ENCODE peak calls at places on chromosomes 2 and 18, in seven cellular contexts. O, K, X, P, U, M and D are unnamed samples.

GRCh38 chr2:168120730-168121129 is 126.7 kb downstream of the STK39 start:
- DNase-seq in O (no peak), K (no peak), X (no peak), P (no peak), U (no peak), M (no peak), D (no peak)

GRCh38 chr2:42195559-42195958 is 26.4 kb downstream of the EML4 start:
- DNase-seq in O (no peak), K (no peak), X (no peak), P (no peak), U (no peak), M (no peak), D (no peak)

GRCh38 chr2:231928481-231928880 is 2.3 kb upstream of the NPPC start:
- DNase-seq in O (no peak), K (no peak), X (no peak), P (no peak), U (no peak), M (no peak), D (no peak)

GRCh38 chr2:43458002-43458628 is 137.7 kb downstream of the THADA start:
- DNase-seq in O (no peak), K (no peak), X (no peak), P (no peak), U (no peak), M (no peak), D (no peak)

GRCh38 chr18:75422341-75422910 is 5.1 kb downstream of the SMIM21 start:
- DNase-seq in O (no peak), K (no peak), X (no peak), P (no peak), U (no peak), M (no peak), D (no peak)

GRCh38 chr2:234142530-234142929 is 92.0 kb downstream of the SPP2 start:
- DNase-seq in O (no peak), K (no peak), X (no peak), P (no peak), U (no peak), M (no peak), D (no peak)

GRCh38 chr2:105634198-105634597 is 110.5 kb upstream of the NCK2 start:
- DNase-seq in O (no peak), K (no peak), X (no peak), P (no peak), U (no peak), M (no peak), D (no peak)

GRCh38 chr2:148569221-148569620 is 75.3 kb upstream of the EPC2 start:
- DNase-seq in O (no peak), K (no peak), X (no peak), P (no peak), U (no peak), M (no peak), D (no peak)

GRCh38 chr2:119294671-119295070 is 71.0 kb downstream of the STEAP3 start:
- DNase-seq in O (no peak), K (no peak), X (no peak), P (no peak), U (no peak), M (no peak), D (no peak)

GRCh38 chr2:219448776-219449476 is 14.3 kb downstream of the SPEG start:
- DNase-seq in O (no peak), K (no peak), X (peak; percentile 39), P (no peak), U (no peak), M (no peak), D (no peak)

GRCh38 chr2:215410932-215411285 is 25.0 kb downstream of the FN1 start:
- DNase-seq in O (no peak), K (peak; percentile 65), X (no peak), P (no peak), U (peak; percentile 83), M (no peak), D (peak; percentile 72)

GRCh38 chr2:68357608-68358337 is 7.3 kb upstream of the PLEK start:
- DNase-seq in O (no peak), K (no peak), X (no peak), P (no peak), U (peak; percentile 38), M (no peak), D (no peak)

GRCh38 chr2:160368988-160369935 is 124.3 kb downstream of the RBMS1 start:
- DNase-seq in O (no peak), K (no peak), X (no peak), P (no peak), U (no peak), M (no peak), D (no peak)

GRCh38 chr2:236607471-236608307 is 38.1 kb downstream of the ACKR3 start:
- DNase-seq in O (no peak), K (peak; percentile 28), X (no peak), P (no peak), U (no peak), M (no peak), D (no peak)

GRCh38 chr2:96502891-96503636 is 2.1 kb downstream of the NEURL3 start:
- DNase-seq in O (peak; percentile 10), K (no peak), X (no peak), P (no peak), U (no peak), M (no peak), D (no peak)

GRCh38 chr2:161423351-161424178 is 7.5 kb downstream of the TBR1 start:
- DNase-seq in O (no peak), K (no peak), X (no peak), P (no peak), U (no peak), M (no peak), D (no peak)

GRCh38 chr2:150480241-150480640 is 7.2 kb downstream of the RND3 start:
- DNase-seq in O (no peak), K (no peak), X (no peak), P (no peak), U (peak; percentile 64), M (no peak), D (no peak)

GRCh38 chr2:132620115-132620514 is 49.9 kb downstream of the LYPD1 start:
- DNase-seq in O (no peak), K (no peak), X (no peak), P (no peak), U (peak; percentile 48), M (no peak), D (no peak)

GRCh38 chr2:143732931-143733330 is 603.7 kb downstream of the ARHGAP15 start:
- DNase-seq in O (no peak), K (no peak), X (no peak), P (no peak), U (no peak), M (no peak), D (no peak)

GRCh38 chr2:169001116-169001815 is 29.9 kb downstream of the ABCB11 start:
- DNase-seq in O (no peak), K (peak; percentile 32), X (no peak), P (no peak), U (no peak), M (peak; percentile 15), D (peak; percentile 47)

GRCh38 chr18:22767653-22768052 is 165.5 kb upstream of the RBBP8 start:
- DNase-seq in O (no peak), K (no peak), X (no peak), P (no peak), U (no peak), M (no peak), D (no peak)

GRCh38 chr2:219142329-219142728 is 18.3 kb downstream of the NHEJ1 start:
- DNase-seq in O (no peak), K (no peak), X (no peak), P (no peak), U (peak; percentile 90), M (no peak), D (peak; percentile 75)

GRCh38 chr2:65023742-65024141 is 32.5 kb upstream of the CEP68 start:
- DNase-seq in O (no peak), K (no peak), X (no peak), P (no peak), U (no peak), M (no peak), D (no peak)

GRCh38 chr2:172671506-172671905 is 64.1 kb upstream of the RAPGEF4 start:
- DNase-seq in O (no peak), K (no peak), X (no peak), P (no peak), U (no peak), M (no peak), D (no peak)

GRCh38 chr18:3605562-3606443 is 155.8 kb downstream of the TGIF1 start:
- DNase-seq in O (no peak), K (no peak), X (peak; percentile 32), P (no peak), U (no peak), M (peak; percentile 24), D (no peak)

GRCh38 chr2:58709274-58709673 is 468.1 kb upstream of the FANCL start:
- DNase-seq in O (no peak), K (no peak), X (no peak), P (no peak), U (no peak), M (no peak), D (no peak)

GRCh38 chr2:7427293-7428060 is 510.3 kb downstream of the RNF144A start:
- DNase-seq in O (no peak), K (peak; percentile 8), X (peak; percentile 42), P (peak; percentile 29), U (peak; percentile 38), M (peak; percentile 53), D (peak; percentile 19)

GRCh38 chr2:165720526-165720925 is 73.5 kb downstream of the GALNT3 start:
- DNase-seq in O (no peak), K (peak; percentile 84), X (no peak), P (no peak), U (peak; percentile 49), M (no peak), D (peak; percentile 29)

GRCh38 chr2:172972005-172972619 is 103.5 kb upstream of the MAP3K20 start:
- DNase-seq in O (no peak), K (no peak), X (peak; percentile 6), P (peak; percentile 15), U (no peak), M (peak; percentile 37), D (no peak)

GRCh38 chr2:28380185-28380584 is 12.5 kb upstream of the FOSL2 start:
- DNase-seq in O (no peak), K (no peak), X (no peak), P (no peak), U (no peak), M (no peak), D (no peak)

GRCh38 chr2:26541401-26542193 is 63.7 kb upstream of the OTOF start:
- DNase-seq in O (no peak), K (no peak), X (no peak), P (no peak), U (no peak), M (no peak), D (no peak)

GRCh38 chr2:181106229-181106628 is 125.8 kb downstream of the UBE2E3 start:
- DNase-seq in O (no peak), K (no peak), X (no peak), P (no peak), U (no peak), M (no peak), D (no peak)

GRCh38 chr2:19885791-19886190 is 16.0 kb downstream of the TTC32 start:
- DNase-seq in O (no peak), K (no peak), X (no peak), P (no peak), U (no peak), M (peak; percentile 1), D (no peak)

GRCh38 chr2:66428986-66429612 is 5.8 kb upstream of the MEIS1 start:
- DNase-seq in O (no peak), K (no peak), X (no peak), P (no peak), U (no peak), M (no peak), D (no peak)

GRCh38 chr2:183248866-183249567 is 124.8 kb downstream of the NUP35 start:
- DNase-seq in O (no peak), K (no peak), X (no peak), P (no peak), U (peak; percentile 3), M (no peak), D (peak; percentile 15)

GRCh38 chr2:138121769-138122661 is 157.7 kb downstream of the HNMT start:
- DNase-seq in O (no peak), K (no peak), X (no peak), P (no peak), U (no peak), M (no peak), D (no peak)

GRCh38 chr2:175205523-175205922 is 24.0 kb upstream of the ATP5MC3 start:
- DNase-seq in O (no peak), K (peak; percentile 31), X (no peak), P (no peak), U (no peak), M (no peak), D (no peak)

GRCh38 chr2:21333694-21334093 is 209.9 kb downstream of the TDRD15 start:
- DNase-seq in O (no peak), K (no peak), X (no peak), P (no peak), U (no peak), M (no peak), D (no peak)